ENCODE peak calls at places on chromosomes 2 and 18, in nine cellular contexts. One of them, this sample, is unnamed.

GRCh38 chr2:163682695-163683094 is 53.1 kb downstream of the FIGN start:
- DNase-seq in CD4-positive, alpha-beta T cell: no peak
- DNase-seq in choroid plexus epithelial cell: peak; percentile 81
- DNase-seq in activated naive CD8-positive, alpha-beta T cell treated with anti-CD3 and anti-CD28 coated beads for 36 hours: no peak
- DNase-seq in colonic mucosa: no peak
- DNase-seq in NCI-H524: no peak
- DNase-seq in iPS-NIHi11: no peak
- DNase-seq in NCI-H2081: no peak
- DNase-seq in ureter: no peak
- DNase-seq in this sample: peak; percentile 56

GRCh38 chr2:122977580-122977979 is 1047.5 kb upstream of the CNTNAP5 start:
- DNase-seq in CD4-positive, alpha-beta T cell: no peak
- DNase-seq in choroid plexus epithelial cell: no peak
- DNase-seq in activated naive CD8-positive, alpha-beta T cell treated with anti-CD3 and anti-CD28 coated beads for 36 hours: no peak
- DNase-seq in colonic mucosa: no peak
- DNase-seq in NCI-H524: no peak
- DNase-seq in iPS-NIHi11: no peak
- DNase-seq in NCI-H2081: no peak
- DNase-seq in ureter: no peak
- DNase-seq in this sample: no peak

GRCh38 chr18:45517181-45517741 is 98.0 kb upstream of the SLC14A2 start:
- DNase-seq in CD4-positive, alpha-beta T cell: no peak
- DNase-seq in choroid plexus epithelial cell: peak; percentile 88
- DNase-seq in activated naive CD8-positive, alpha-beta T cell treated with anti-CD3 and anti-CD28 coated beads for 36 hours: no peak
- DNase-seq in colonic mucosa: no peak
- DNase-seq in NCI-H524: no peak
- DNase-seq in iPS-NIHi11: peak; percentile 18
- DNase-seq in NCI-H2081: no peak
- DNase-seq in ureter: no peak
- DNase-seq in this sample: no peak

GRCh38 chr2:169513926-169514325 is 4.4 kb downstream of the KLHL41 start:
- DNase-seq in CD4-positive, alpha-beta T cell: no peak
- DNase-seq in choroid plexus epithelial cell: peak; percentile 60
- DNase-seq in activated naive CD8-positive, alpha-beta T cell treated with anti-CD3 and anti-CD28 coated beads for 36 hours: no peak
- DNase-seq in colonic mucosa: no peak
- DNase-seq in NCI-H524: no peak
- DNase-seq in iPS-NIHi11: no peak
- DNase-seq in NCI-H2081: no peak
- DNase-seq in ureter: no peak
- DNase-seq in this sample: no peak

GRCh38 chr18:77102246-77103040 is 30.1 kb downstream of the MBP start:
- DNase-seq in CD4-positive, alpha-beta T cell: no peak
- DNase-seq in choroid plexus epithelial cell: peak; percentile 94
- DNase-seq in activated naive CD8-positive, alpha-beta T cell treated with anti-CD3 and anti-CD28 coated beads for 36 hours: no peak
- DNase-seq in colonic mucosa: no peak
- DNase-seq in NCI-H524: no peak
- DNase-seq in iPS-NIHi11: no peak
- DNase-seq in NCI-H2081: no peak
- DNase-seq in ureter: no peak
- DNase-seq in this sample: peak; percentile 45

GRCh38 chr2:219041252-219041651 is at the start of gene CFAP65:
- DNase-seq in CD4-positive, alpha-beta T cell: no peak
- DNase-seq in choroid plexus epithelial cell: peak; percentile 71
- DNase-seq in activated naive CD8-positive, alpha-beta T cell treated with anti-CD3 and anti-CD28 coated beads for 36 hours: peak; percentile 40
- DNase-seq in colonic mucosa: peak; percentile 74
- DNase-seq in NCI-H524: no peak
- DNase-seq in iPS-NIHi11: peak; percentile 84
- DNase-seq in NCI-H2081: peak; percentile 50
- DNase-seq in ureter: no peak
- DNase-seq in this sample: peak; percentile 70

GRCh38 chr2:119704670-119705120 is 25.7 kb downstream of the TMEM177 start:
- DNase-seq in CD4-positive, alpha-beta T cell: no peak
- DNase-seq in choroid plexus epithelial cell: no peak
- DNase-seq in activated naive CD8-positive, alpha-beta T cell treated with anti-CD3 and anti-CD28 coated beads for 36 hours: no peak
- DNase-seq in colonic mucosa: no peak
- DNase-seq in NCI-H524: no peak
- DNase-seq in iPS-NIHi11: no peak
- DNase-seq in NCI-H2081: no peak
- DNase-seq in ureter: no peak
- DNase-seq in this sample: no peak

GRCh38 chr2:222919841-222920609 is 59.2 kb downstream of the ACSL3 start:
- DNase-seq in CD4-positive, alpha-beta T cell: no peak
- DNase-seq in choroid plexus epithelial cell: peak; percentile 91
- DNase-seq in activated naive CD8-positive, alpha-beta T cell treated with anti-CD3 and anti-CD28 coated beads for 36 hours: no peak
- DNase-seq in colonic mucosa: no peak
- DNase-seq in NCI-H524: no peak
- DNase-seq in iPS-NIHi11: no peak
- DNase-seq in NCI-H2081: no peak
- DNase-seq in ureter: no peak
- DNase-seq in this sample: peak; percentile 68

GRCh38 chr2:170885130-170885791 is 43.8 kb upstream of the GORASP2 start:
- DNase-seq in CD4-positive, alpha-beta T cell: no peak
- DNase-seq in choroid plexus epithelial cell: no peak
- DNase-seq in activated naive CD8-positive, alpha-beta T cell treated with anti-CD3 and anti-CD28 coated beads for 36 hours: no peak
- DNase-seq in colonic mucosa: no peak
- DNase-seq in NCI-H524: no peak
- DNase-seq in iPS-NIHi11: peak; percentile 18
- DNase-seq in NCI-H2081: no peak
- DNase-seq in ureter: no peak
- DNase-seq in this sample: no peak

GRCh38 chr18:63528863-63529492 is 13.2 kb upstream of the SERPINB12 start:
- DNase-seq in CD4-positive, alpha-beta T cell: no peak
- DNase-seq in choroid plexus epithelial cell: no peak
- DNase-seq in activated naive CD8-positive, alpha-beta T cell treated with anti-CD3 and anti-CD28 coated beads for 36 hours: no peak
- DNase-seq in colonic mucosa: no peak
- DNase-seq in NCI-H524: no peak
- DNase-seq in iPS-NIHi11: no peak
- DNase-seq in NCI-H2081: no peak
- DNase-seq in ureter: no peak
- DNase-seq in this sample: no peak

GRCh38 chr2:213161759-213162514 is 10.5 kb upstream of the IKZF2 start:
- DNase-seq in CD4-positive, alpha-beta T cell: no peak
- DNase-seq in choroid plexus epithelial cell: peak; percentile 60
- DNase-seq in activated naive CD8-positive, alpha-beta T cell treated with anti-CD3 and anti-CD28 coated beads for 36 hours: no peak
- DNase-seq in colonic mucosa: no peak
- DNase-seq in NCI-H524: no peak
- DNase-seq in iPS-NIHi11: no peak
- DNase-seq in NCI-H2081: no peak
- DNase-seq in ureter: no peak
- DNase-seq in this sample: no peak

GRCh38 chr18:35582899-35583558 is 1.5 kb downstream of the GALNT1 start:
- DNase-seq in CD4-positive, alpha-beta T cell: no peak
- DNase-seq in choroid plexus epithelial cell: peak; percentile 72
- DNase-seq in activated naive CD8-positive, alpha-beta T cell treated with anti-CD3 and anti-CD28 coated beads for 36 hours: no peak
- DNase-seq in colonic mucosa: no peak
- DNase-seq in NCI-H524: peak; percentile 34
- DNase-seq in iPS-NIHi11: no peak
- DNase-seq in NCI-H2081: peak; percentile 47
- DNase-seq in ureter: no peak
- DNase-seq in this sample: peak; percentile 36

GRCh38 chr2:7593286-7593685 is 676.1 kb downstream of the RNF144A start:
- DNase-seq in CD4-positive, alpha-beta T cell: no peak
- DNase-seq in choroid plexus epithelial cell: no peak
- DNase-seq in activated naive CD8-positive, alpha-beta T cell treated with anti-CD3 and anti-CD28 coated beads for 36 hours: no peak
- DNase-seq in colonic mucosa: no peak
- DNase-seq in NCI-H524: no peak
- DNase-seq in iPS-NIHi11: no peak
- DNase-seq in NCI-H2081: no peak
- DNase-seq in ureter: no peak
- DNase-seq in this sample: no peak

GRCh38 chr2:120365236-120365793 is 19.4 kb downstream of the INHBB start:
- DNase-seq in CD4-positive, alpha-beta T cell: no peak
- DNase-seq in choroid plexus epithelial cell: no peak
- DNase-seq in activated naive CD8-positive, alpha-beta T cell treated with anti-CD3 and anti-CD28 coated beads for 36 hours: no peak
- DNase-seq in colonic mucosa: no peak
- DNase-seq in NCI-H524: no peak
- DNase-seq in iPS-NIHi11: no peak
- DNase-seq in NCI-H2081: no peak
- DNase-seq in ureter: no peak
- DNase-seq in this sample: no peak

GRCh38 chr18:76691800-76692199 is 130.6 kb upstream of the ZNF236 start:
- DNase-seq in CD4-positive, alpha-beta T cell: no peak
- DNase-seq in choroid plexus epithelial cell: no peak
- DNase-seq in activated naive CD8-positive, alpha-beta T cell treated with anti-CD3 and anti-CD28 coated beads for 36 hours: no peak
- DNase-seq in colonic mucosa: no peak
- DNase-seq in NCI-H524: no peak
- DNase-seq in iPS-NIHi11: no peak
- DNase-seq in NCI-H2081: no peak
- DNase-seq in ureter: no peak
- DNase-seq in this sample: no peak

GRCh38 chr2:17940105-17940630 is 61.7 kb downstream of the KCNS3 start:
- DNase-seq in CD4-positive, alpha-beta T cell: no peak
- DNase-seq in choroid plexus epithelial cell: no peak
- DNase-seq in activated naive CD8-positive, alpha-beta T cell treated with anti-CD3 and anti-CD28 coated beads for 36 hours: no peak
- DNase-seq in colonic mucosa: no peak
- DNase-seq in NCI-H524: no peak
- DNase-seq in iPS-NIHi11: no peak
- DNase-seq in NCI-H2081: no peak
- DNase-seq in ureter: no peak
- DNase-seq in this sample: no peak

GRCh38 chr18:22605736-22606135 is 188.0 kb upstream of the CTAGE1 start:
- DNase-seq in CD4-positive, alpha-beta T cell: no peak
- DNase-seq in choroid plexus epithelial cell: no peak
- DNase-seq in activated naive CD8-positive, alpha-beta T cell treated with anti-CD3 and anti-CD28 coated beads for 36 hours: no peak
- DNase-seq in colonic mucosa: no peak
- DNase-seq in NCI-H524: no peak
- DNase-seq in iPS-NIHi11: no peak
- DNase-seq in NCI-H2081: no peak
- DNase-seq in ureter: no peak
- DNase-seq in this sample: no peak

GRCh38 chr2:232479341-232480200 is 8.1 kb downstream of the ECEL1 start:
- DNase-seq in CD4-positive, alpha-beta T cell: no peak
- DNase-seq in choroid plexus epithelial cell: no peak
- DNase-seq in activated naive CD8-positive, alpha-beta T cell treated with anti-CD3 and anti-CD28 coated beads for 36 hours: no peak
- DNase-seq in colonic mucosa: no peak
- DNase-seq in NCI-H524: no peak
- DNase-seq in iPS-NIHi11: no peak
- DNase-seq in NCI-H2081: no peak
- DNase-seq in ureter: no peak
- DNase-seq in this sample: no peak

GRCh38 chr2:23375448-23375847 is 9.5 kb upstream of the KLHL29 start:
- DNase-seq in CD4-positive, alpha-beta T cell: no peak
- DNase-seq in choroid plexus epithelial cell: peak; percentile 51
- DNase-seq in activated naive CD8-positive, alpha-beta T cell treated with anti-CD3 and anti-CD28 coated beads for 36 hours: no peak
- DNase-seq in colonic mucosa: no peak
- DNase-seq in NCI-H524: peak; percentile 60
- DNase-seq in iPS-NIHi11: peak; percentile 52
- DNase-seq in NCI-H2081: peak; percentile 52
- DNase-seq in ureter: no peak
- DNase-seq in this sample: peak; percentile 44

GRCh38 chr2:112724611-112725525 is 4.0 kb downstream of the NT5DC4 start:
- DNase-seq in CD4-positive, alpha-beta T cell: no peak
- DNase-seq in choroid plexus epithelial cell: peak; percentile 26
- DNase-seq in activated naive CD8-positive, alpha-beta T cell treated with anti-CD3 and anti-CD28 coated beads for 36 hours: no peak
- DNase-seq in colonic mucosa: no peak
- DNase-seq in NCI-H524: no peak
- DNase-seq in iPS-NIHi11: peak; percentile 80
- DNase-seq in NCI-H2081: no peak
- DNase-seq in ureter: no peak
- DNase-seq in this sample: peak; percentile 34

GRCh38 chr2:53424902-53425301 is 342.7 kb upstream of the CHAC2 start:
- DNase-seq in CD4-positive, alpha-beta T cell: no peak
- DNase-seq in choroid plexus epithelial cell: no peak
- DNase-seq in activated naive CD8-positive, alpha-beta T cell treated with anti-CD3 and anti-CD28 coated beads for 36 hours: no peak
- DNase-seq in colonic mucosa: no peak
- DNase-seq in NCI-H524: no peak
- DNase-seq in iPS-NIHi11: no peak
- DNase-seq in NCI-H2081: no peak
- DNase-seq in ureter: no peak
- DNase-seq in this sample: no peak

GRCh38 chr2:158644139-158644538 is 151.0 kb upstream of the DAPL1 start:
- DNase-seq in CD4-positive, alpha-beta T cell: no peak
- DNase-seq in choroid plexus epithelial cell: peak; percentile 71
- DNase-seq in activated naive CD8-positive, alpha-beta T cell treated with anti-CD3 and anti-CD28 coated beads for 36 hours: no peak
- DNase-seq in colonic mucosa: no peak
- DNase-seq in NCI-H524: no peak
- DNase-seq in iPS-NIHi11: no peak
- DNase-seq in NCI-H2081: no peak
- DNase-seq in ureter: no peak
- DNase-seq in this sample: no peak

GRCh38 chr2:201256001-201256544 is 4.3 kb upstream of the CASP8 start:
- DNase-seq in CD4-positive, alpha-beta T cell: no peak
- DNase-seq in choroid plexus epithelial cell: no peak
- DNase-seq in activated naive CD8-positive, alpha-beta T cell treated with anti-CD3 and anti-CD28 coated beads for 36 hours: no peak
- DNase-seq in colonic mucosa: no peak
- DNase-seq in NCI-H524: no peak
- DNase-seq in iPS-NIHi11: no peak
- DNase-seq in NCI-H2081: no peak
- DNase-seq in ureter: no peak
- DNase-seq in this sample: no peak

GRCh38 chr2:6909431-6910385 is 7.5 kb upstream of the RNF144A start:
- DNase-seq in CD4-positive, alpha-beta T cell: no peak
- DNase-seq in choroid plexus epithelial cell: peak; percentile 23
- DNase-seq in activated naive CD8-positive, alpha-beta T cell treated with anti-CD3 and anti-CD28 coated beads for 36 hours: no peak
- DNase-seq in colonic mucosa: no peak
- DNase-seq in NCI-H524: no peak
- DNase-seq in iPS-NIHi11: no peak
- DNase-seq in NCI-H2081: no peak
- DNase-seq in ureter: no peak
- DNase-seq in this sample: no peak